ENCODE peak calls at places on chromosomes 1 and 21, in five cellular contexts. E is left ventricle myocardium superior; Y is globus pallidus; A is stimulated activated CD4-positive, alpha-beta T cell treated with anti-CD3 and anti-CD28 coated beads, Interleukin-2, amount 100 ng/mL, for 48 hours; V is activated CD4-positive, CD25-positive, alpha-beta regulatory T cell. N is an unnamed sample.

GRCh38 chr1:231194843-231195516 is 33.1 kb downstream of the TRIM67 start:
- DNase-seq in A (no peak), V (no peak), E (no peak), Y (no peak), N (no peak)

GRCh38 chr1:107493111-107493716 is 352.4 kb downstream of the NTNG1 start:
- DNase-seq in V (no peak), A (no peak), Y (no peak), E (no peak), N (no peak)

GRCh38 chr1:58922302-58923089 is 138.6 kb upstream of the JUN start:
- DNase-seq in E (peak; percentile 79), Y (no peak), V (no peak), A (no peak), N (no peak)

GRCh38 chr1:175169305-175170018 is 23.1 kb downstream of the KIAA0040 start:
- DNase-seq in Y (no peak), E (no peak), V (no peak), A (no peak), N (no peak)

GRCh38 chr1:162172733-162173132 is 103.2 kb downstream of the NOS1AP start:
- DNase-seq in Y (no peak), E (no peak), A (no peak), V (no peak), N (no peak)

GRCh38 chr1:20540281-20540680 is 12.1 kb upstream of the FAM43B start:
- DNase-seq in Y (no peak), A (no peak), V (no peak), E (no peak), N (no peak)

GRCh38 chr1:143497374-143497747 is 474.4 kb downstream of the FAM72C start:
- DNase-seq in V (no peak), A (no peak), Y (no peak), E (peak; percentile 20), N (no peak)

GRCh38 chr1:83802450-83803152 is 196.3 kb downstream of the TTLL7 start:
- DNase-seq in Y (no peak), A (no peak), E (no peak), V (no peak), N (no peak)

GRCh38 chr1:214446772-214447556 is 104.4 kb downstream of the PTPN14 start:
- DNase-seq in E (no peak), V (no peak), A (no peak), Y (peak; percentile 52), N (no peak)

GRCh38 chr1:64519921-64520320 is 50.0 kb downstream of the CACHD1 start:
- DNase-seq in E (no peak), A (no peak), Y (no peak), V (no peak), N (no peak)

GRCh38 chr21:30408782-30409494 is 13.1 kb downstream of the KRTAP13-1 start:
- DNase-seq in Y (peak; percentile 12), E (peak; percentile 45), V (no peak), A (no peak), N (no peak)

GRCh38 chr21:35156293-35156976 is 107.3 kb upstream of the RUNX1 start:
- DNase-seq in E (no peak), A (no peak), V (no peak), Y (no peak), N (no peak)

GRCh38 chr1:19597463-19598309 is 46.4 kb upstream of the NBL1 start:
- DNase-seq in A (peak; percentile 56), E (no peak), Y (peak; percentile 7), V (no peak), N (no peak)